ENCODE peak calls at places on chromosomes 11 and 22, in nine cellular contexts. One of them, this sample, is unnamed.

GRCh38 chr22:29855611-29856181 is 17.6 kb upstream of the ASCC2 start:
- DNase-seq in stimulated activated CD4-positive, alpha-beta T cell treated with anti-CD3 and anti-CD28 coated beads, TNF-alpha, amount 100 ng/mL, for 48 hours: no peak
- DNase-seq in NCI-H2107: no peak
- DNase-seq in memory B cell: no peak
- DNase-seq in D341Med: no peak
- DNase-seq in GM04504: no peak
- DNase-seq in T-helper 9 cell: no peak
- DNase-seq in fibroblast of lung: no peak
- DNase-seq in skeletal muscle cell: no peak
- DNase-seq in this sample: no peak

GRCh38 chr11:59957094-59957493 is 6.7 kb upstream of the OOSP4A start:
- DNase-seq in GM04504: no peak
- DNase-seq in T-helper 9 cell: no peak
- DNase-seq in skeletal muscle cell: no peak
- DNase-seq in D341Med: no peak
- DNase-seq in fibroblast of lung: peak
- DNase-seq in stimulated activated CD4-positive, alpha-beta T cell treated with anti-CD3 and anti-CD28 coated beads, TNF-alpha, amount 100 ng/mL, for 48 hours: no peak
- DNase-seq in NCI-H2107: no peak
- DNase-seq in memory B cell: no peak
- DNase-seq in this sample: no peak

GRCh38 chr11:64085915-64086262 is 50.2 kb downstream of the FLRT1 start:
- DNase-seq in NCI-H2107: no peak
- DNase-seq in fibroblast of lung: no peak
- DNase-seq in D341Med: no peak
- DNase-seq in T-helper 9 cell: no peak
- DNase-seq in memory B cell: no peak
- DNase-seq in GM04504: no peak
- DNase-seq in skeletal muscle cell: no peak
- DNase-seq in stimulated activated CD4-positive, alpha-beta T cell treated with anti-CD3 and anti-CD28 coated beads, TNF-alpha, amount 100 ng/mL, for 48 hours: no peak
- DNase-seq in this sample: no peak

GRCh38 chr22:47297261-47298016 is 535.0 kb downstream of the TBC1D22A start:
- DNase-seq in memory B cell: no peak
- DNase-seq in GM04504: no peak
- DNase-seq in D341Med: peak
- DNase-seq in stimulated activated CD4-positive, alpha-beta T cell treated with anti-CD3 and anti-CD28 coated beads, TNF-alpha, amount 100 ng/mL, for 48 hours: no peak
- DNase-seq in NCI-H2107: no peak
- DNase-seq in skeletal muscle cell: no peak
- DNase-seq in T-helper 9 cell: no peak
- DNase-seq in fibroblast of lung: no peak
- DNase-seq in this sample: no peak

GRCh38 chr22:50260801-50261614 is 475 bp downstream of the MAPK12 start:
- DNase-seq in T-helper 9 cell: no peak
- DNase-seq in stimulated activated CD4-positive, alpha-beta T cell treated with anti-CD3 and anti-CD28 coated beads, TNF-alpha, amount 100 ng/mL, for 48 hours: no peak
- DNase-seq in skeletal muscle cell: no peak
- DNase-seq in fibroblast of lung: peak
- DNase-seq in D341Med: peak
- DNase-seq in GM04504: no peak
- DNase-seq in memory B cell: no peak
- DNase-seq in NCI-H2107: no peak
- DNase-seq in this sample: peak

GRCh38 chr22:45496451-45496941 is 6.2 kb upstream of the FBLN1 start:
- DNase-seq in memory B cell: no peak
- DNase-seq in T-helper 9 cell: no peak
- DNase-seq in stimulated activated CD4-positive, alpha-beta T cell treated with anti-CD3 and anti-CD28 coated beads, TNF-alpha, amount 100 ng/mL, for 48 hours: no peak
- DNase-seq in D341Med: peak
- DNase-seq in GM04504: no peak
- DNase-seq in NCI-H2107: no peak
- DNase-seq in skeletal muscle cell: no peak
- DNase-seq in fibroblast of lung: peak
- DNase-seq in this sample: no peak

GRCh38 chr22:39675907-39676306 is 105.4 kb downstream of the CACNA1I start:
- DNase-seq in stimulated activated CD4-positive, alpha-beta T cell treated with anti-CD3 and anti-CD28 coated beads, TNF-alpha, amount 100 ng/mL, for 48 hours: no peak
- DNase-seq in fibroblast of lung: no peak
- DNase-seq in skeletal muscle cell: no peak
- DNase-seq in D341Med: no peak
- DNase-seq in memory B cell: no peak
- DNase-seq in GM04504: no peak
- DNase-seq in T-helper 9 cell: no peak
- DNase-seq in NCI-H2107: no peak
- DNase-seq in this sample: no peak

GRCh38 chr11:47987781-47988180 is 7.4 kb downstream of the PTPRJ start:
- DNase-seq in D341Med: no peak
- DNase-seq in skeletal muscle cell: no peak
- DNase-seq in stimulated activated CD4-positive, alpha-beta T cell treated with anti-CD3 and anti-CD28 coated beads, TNF-alpha, amount 100 ng/mL, for 48 hours: no peak
- DNase-seq in T-helper 9 cell: no peak
- DNase-seq in NCI-H2107: no peak
- DNase-seq in fibroblast of lung: no peak
- DNase-seq in memory B cell: no peak
- DNase-seq in GM04504: no peak
- DNase-seq in this sample: no peak

GRCh38 chr11:44673691-44674090 is 53.1 kb upstream of the TSPAN18 start:
- DNase-seq in skeletal muscle cell: no peak
- DNase-seq in T-helper 9 cell: no peak
- DNase-seq in NCI-H2107: no peak
- DNase-seq in GM04504: no peak
- DNase-seq in memory B cell: no peak
- DNase-seq in stimulated activated CD4-positive, alpha-beta T cell treated with anti-CD3 and anti-CD28 coated beads, TNF-alpha, amount 100 ng/mL, for 48 hours: no peak
- DNase-seq in D341Med: no peak
- DNase-seq in fibroblast of lung: no peak
- DNase-seq in this sample: no peak

GRCh38 chr11:95647805-95648379 is 141.7 kb downstream of the FAM76B start:
- DNase-seq in skeletal muscle cell: no peak
- DNase-seq in NCI-H2107: no peak
- DNase-seq in GM04504: no peak
- DNase-seq in T-helper 9 cell: no peak
- DNase-seq in fibroblast of lung: no peak
- DNase-seq in memory B cell: no peak
- DNase-seq in D341Med: no peak
- DNase-seq in stimulated activated CD4-positive, alpha-beta T cell treated with anti-CD3 and anti-CD28 coated beads, TNF-alpha, amount 100 ng/mL, for 48 hours: no peak
- DNase-seq in this sample: no peak

GRCh38 chr11:102830328-102830727 is 13.1 kb downstream of the MMP3 start:
- DNase-seq in GM04504: no peak
- DNase-seq in memory B cell: no peak
- DNase-seq in fibroblast of lung: peak
- DNase-seq in D341Med: no peak
- DNase-seq in stimulated activated CD4-positive, alpha-beta T cell treated with anti-CD3 and anti-CD28 coated beads, TNF-alpha, amount 100 ng/mL, for 48 hours: no peak
- DNase-seq in NCI-H2107: no peak
- DNase-seq in T-helper 9 cell: no peak
- DNase-seq in skeletal muscle cell: no peak
- DNase-seq in this sample: no peak

GRCh38 chr11:72038491-72038890 is 39.8 kb downstream of the IL18BP start:
- DNase-seq in fibroblast of lung: peak
- DNase-seq in stimulated activated CD4-positive, alpha-beta T cell treated with anti-CD3 and anti-CD28 coated beads, TNF-alpha, amount 100 ng/mL, for 48 hours: no peak
- DNase-seq in D341Med: no peak
- DNase-seq in NCI-H2107: no peak
- DNase-seq in skeletal muscle cell: peak
- DNase-seq in GM04504: peak
- DNase-seq in memory B cell: no peak
- DNase-seq in T-helper 9 cell: no peak
- DNase-seq in this sample: peak

GRCh38 chr11:26134481-26135355 is 197.2 kb upstream of the ANO3 start:
- DNase-seq in T-helper 9 cell: no peak
- DNase-seq in skeletal muscle cell: no peak
- DNase-seq in stimulated activated CD4-positive, alpha-beta T cell treated with anti-CD3 and anti-CD28 coated beads, TNF-alpha, amount 100 ng/mL, for 48 hours: no peak
- DNase-seq in memory B cell: no peak
- DNase-seq in GM04504: peak
- DNase-seq in D341Med: peak
- DNase-seq in fibroblast of lung: peak
- DNase-seq in NCI-H2107: no peak
- DNase-seq in this sample: peak

GRCh38 chr22:44544523-44545433 is 46.7 kb upstream of the RTL6 start:
- DNase-seq in stimulated activated CD4-positive, alpha-beta T cell treated with anti-CD3 and anti-CD28 coated beads, TNF-alpha, amount 100 ng/mL, for 48 hours: no peak
- DNase-seq in memory B cell: no peak
- DNase-seq in T-helper 9 cell: no peak
- DNase-seq in NCI-H2107: no peak
- DNase-seq in skeletal muscle cell: no peak
- DNase-seq in GM04504: no peak
- DNase-seq in fibroblast of lung: no peak
- DNase-seq in D341Med: no peak
- DNase-seq in this sample: no peak

GRCh38 chr11:117230981-117231636 is 764 bp downstream of the PCSK7 start:
- DNase-seq in D341Med: no peak
- DNase-seq in stimulated activated CD4-positive, alpha-beta T cell treated with anti-CD3 and anti-CD28 coated beads, TNF-alpha, amount 100 ng/mL, for 48 hours: no peak
- DNase-seq in NCI-H2107: no peak
- DNase-seq in memory B cell: no peak
- DNase-seq in skeletal muscle cell: no peak
- DNase-seq in GM04504: no peak
- DNase-seq in fibroblast of lung: no peak
- DNase-seq in T-helper 9 cell: no peak
- DNase-seq in this sample: no peak

GRCh38 chr11:22875869-22876473 is 15.7 kb upstream of the CCDC179 start:
- DNase-seq in D341Med: peak
- DNase-seq in T-helper 9 cell: peak
- DNase-seq in memory B cell: peak
- DNase-seq in GM04504: peak
- DNase-seq in fibroblast of lung: peak
- DNase-seq in stimulated activated CD4-positive, alpha-beta T cell treated with anti-CD3 and anti-CD28 coated beads, TNF-alpha, amount 100 ng/mL, for 48 hours: peak
- DNase-seq in NCI-H2107: peak
- DNase-seq in skeletal muscle cell: peak
- DNase-seq in this sample: peak

GRCh38 chr11:85040166-85040565 is 587.0 kb downstream of the DLG2 start:
- DNase-seq in GM04504: no peak
- DNase-seq in D341Med: no peak
- DNase-seq in skeletal muscle cell: no peak
- DNase-seq in fibroblast of lung: peak
- DNase-seq in T-helper 9 cell: no peak
- DNase-seq in NCI-H2107: no peak
- DNase-seq in stimulated activated CD4-positive, alpha-beta T cell treated with anti-CD3 and anti-CD28 coated beads, TNF-alpha, amount 100 ng/mL, for 48 hours: no peak
- DNase-seq in memory B cell: no peak
- DNase-seq in this sample: no peak

GRCh38 chr22:37077802-37078448 is 26.4 kb downstream of the KCTD17 start:
- DNase-seq in NCI-H2107: no peak
- DNase-seq in memory B cell: peak
- DNase-seq in GM04504: no peak
- DNase-seq in fibroblast of lung: peak
- DNase-seq in stimulated activated CD4-positive, alpha-beta T cell treated with anti-CD3 and anti-CD28 coated beads, TNF-alpha, amount 100 ng/mL, for 48 hours: peak
- DNase-seq in skeletal muscle cell: no peak
- DNase-seq in D341Med: peak
- DNase-seq in T-helper 9 cell: peak
- DNase-seq in this sample: peak

GRCh38 chr11:940496-941135 is 14.9 kb downstream of the AP2A2 start:
- DNase-seq in stimulated activated CD4-positive, alpha-beta T cell treated with anti-CD3 and anti-CD28 coated beads, TNF-alpha, amount 100 ng/mL, for 48 hours: no peak
- DNase-seq in D341Med: no peak
- DNase-seq in fibroblast of lung: no peak
- DNase-seq in skeletal muscle cell: no peak
- DNase-seq in GM04504: no peak
- DNase-seq in memory B cell: no peak
- DNase-seq in NCI-H2107: no peak
- DNase-seq in T-helper 9 cell: no peak
- DNase-seq in this sample: no peak

GRCh38 chr11:1202154-1202775 is 20.6 kb upstream of the MUC5B start:
- DNase-seq in GM04504: no peak
- DNase-seq in fibroblast of lung: no peak
- DNase-seq in memory B cell: no peak
- DNase-seq in D341Med: peak
- DNase-seq in T-helper 9 cell: no peak
- DNase-seq in NCI-H2107: no peak
- DNase-seq in stimulated activated CD4-positive, alpha-beta T cell treated with anti-CD3 and anti-CD28 coated beads, TNF-alpha, amount 100 ng/mL, for 48 hours: peak
- DNase-seq in skeletal muscle cell: no peak
- DNase-seq in this sample: peak

GRCh38 chr11:124801014-124801413 is 808 bp upstream of the MSANTD2 start:
- DNase-seq in D341Med: no peak
- DNase-seq in fibroblast of lung: peak
- DNase-seq in GM04504: no peak
- DNase-seq in stimulated activated CD4-positive, alpha-beta T cell treated with anti-CD3 and anti-CD28 coated beads, TNF-alpha, amount 100 ng/mL, for 48 hours: no peak
- DNase-seq in skeletal muscle cell: no peak
- DNase-seq in NCI-H2107: no peak
- DNase-seq in memory B cell: no peak
- DNase-seq in T-helper 9 cell: no peak
- DNase-seq in this sample: peak

GRCh38 chr11:73249304-73249703 is 22.8 kb upstream of the P2RY6 start:
- DNase-seq in NCI-H2107: no peak
- DNase-seq in fibroblast of lung: peak
- DNase-seq in memory B cell: no peak
- DNase-seq in skeletal muscle cell: no peak
- DNase-seq in GM04504: no peak
- DNase-seq in D341Med: no peak
- DNase-seq in stimulated activated CD4-positive, alpha-beta T cell treated with anti-CD3 and anti-CD28 coated beads, TNF-alpha, amount 100 ng/mL, for 48 hours: no peak
- DNase-seq in T-helper 9 cell: no peak
- DNase-seq in this sample: no peak

GRCh38 chr11:124473476-124473875 is 28.0 kb upstream of the OR8B8 start:
- DNase-seq in GM04504: no peak
- DNase-seq in NCI-H2107: no peak
- DNase-seq in stimulated activated CD4-positive, alpha-beta T cell treated with anti-CD3 and anti-CD28 coated beads, TNF-alpha, amount 100 ng/mL, for 48 hours: no peak
- DNase-seq in D341Med: no peak
- DNase-seq in T-helper 9 cell: no peak
- DNase-seq in skeletal muscle cell: no peak
- DNase-seq in memory B cell: no peak
- DNase-seq in fibroblast of lung: no peak
- DNase-seq in this sample: no peak

GRCh38 chr11:67416416-67417335 is 1.2 kb downstream of the CARNS1 start:
- DNase-seq in GM04504: no peak
- DNase-seq in D341Med: no peak
- DNase-seq in fibroblast of lung: no peak
- DNase-seq in skeletal muscle cell: no peak
- DNase-seq in stimulated activated CD4-positive, alpha-beta T cell treated with anti-CD3 and anti-CD28 coated beads, TNF-alpha, amount 100 ng/mL, for 48 hours: no peak
- DNase-seq in T-helper 9 cell: peak
- DNase-seq in NCI-H2107: no peak
- DNase-seq in memory B cell: no peak
- DNase-seq in this sample: no peak

GRCh38 chr11:131979364-131979763 is 608.9 kb downstream of the NTM start:
- DNase-seq in memory B cell: no peak
- DNase-seq in fibroblast of lung: no peak
- DNase-seq in skeletal muscle cell: no peak
- DNase-seq in T-helper 9 cell: no peak
- DNase-seq in GM04504: no peak
- DNase-seq in NCI-H2107: no peak
- DNase-seq in D341Med: no peak
- DNase-seq in stimulated activated CD4-positive, alpha-beta T cell treated with anti-CD3 and anti-CD28 coated beads, TNF-alpha, amount 100 ng/mL, for 48 hours: no peak
- DNase-seq in this sample: no peak

GRCh38 chr11:83666149-83666548 is 380.0 kb upstream of the CCDC90B start:
- DNase-seq in stimulated activated CD4-positive, alpha-beta T cell treated with anti-CD3 and anti-CD28 coated beads, TNF-alpha, amount 100 ng/mL, for 48 hours: no peak
- DNase-seq in memory B cell: no peak
- DNase-seq in T-helper 9 cell: no peak
- DNase-seq in fibroblast of lung: peak
- DNase-seq in D341Med: no peak
- DNase-seq in NCI-H2107: no peak
- DNase-seq in GM04504: no peak
- DNase-seq in skeletal muscle cell: no peak
- DNase-seq in this sample: no peak

GRCh38 chr11:84526250-84526649 is 1100.9 kb downstream of the DLG2 start:
- DNase-seq in stimulated activated CD4-positive, alpha-beta T cell treated with anti-CD3 and anti-CD28 coated beads, TNF-alpha, amount 100 ng/mL, for 48 hours: no peak
- DNase-seq in T-helper 9 cell: no peak
- DNase-seq in skeletal muscle cell: no peak
- DNase-seq in NCI-H2107: no peak
- DNase-seq in D341Med: no peak
- DNase-seq in memory B cell: no peak
- DNase-seq in GM04504: no peak
- DNase-seq in fibroblast of lung: no peak
- DNase-seq in this sample: no peak

GRCh38 chr11:102470257-102470656 is 17.7 kb upstream of the TMEM123 start:
- DNase-seq in T-helper 9 cell: peak
- DNase-seq in GM04504: no peak
- DNase-seq in fibroblast of lung: no peak
- DNase-seq in D341Med: no peak
- DNase-seq in skeletal muscle cell: no peak
- DNase-seq in memory B cell: no peak
- DNase-seq in NCI-H2107: no peak
- DNase-seq in stimulated activated CD4-positive, alpha-beta T cell treated with anti-CD3 and anti-CD28 coated beads, TNF-alpha, amount 100 ng/mL, for 48 hours: no peak
- DNase-seq in this sample: no peak

GRCh38 chr22:28989035-28989464 is 72.6 kb downstream of the C22orf31 start:
- DNase-seq in fibroblast of lung: peak
- DNase-seq in D341Med: no peak
- DNase-seq in stimulated activated CD4-positive, alpha-beta T cell treated with anti-CD3 and anti-CD28 coated beads, TNF-alpha, amount 100 ng/mL, for 48 hours: no peak
- DNase-seq in GM04504: no peak
- DNase-seq in skeletal muscle cell: no peak
- DNase-seq in memory B cell: no peak
- DNase-seq in T-helper 9 cell: no peak
- DNase-seq in NCI-H2107: no peak
- DNase-seq in this sample: no peak

GRCh38 chr11:1820463-1821325 is 14.1 kb upstream of the SYT8 start:
- DNase-seq in fibroblast of lung: peak
- DNase-seq in D341Med: no peak
- DNase-seq in memory B cell: no peak
- DNase-seq in skeletal muscle cell: no peak
- DNase-seq in T-helper 9 cell: no peak
- DNase-seq in stimulated activated CD4-positive, alpha-beta T cell treated with anti-CD3 and anti-CD28 coated beads, TNF-alpha, amount 100 ng/mL, for 48 hours: no peak
- DNase-seq in NCI-H2107: no peak
- DNase-seq in GM04504: no peak
- DNase-seq in this sample: peak

GRCh38 chr11:58796333-58797049 is 48.0 kb downstream of the GLYATL2 start:
- DNase-seq in T-helper 9 cell: no peak
- DNase-seq in skeletal muscle cell: no peak
- DNase-seq in fibroblast of lung: no peak
- DNase-seq in NCI-H2107: no peak
- DNase-seq in GM04504: no peak
- DNase-seq in stimulated activated CD4-positive, alpha-beta T cell treated with anti-CD3 and anti-CD28 coated beads, TNF-alpha, amount 100 ng/mL, for 48 hours: no peak
- DNase-seq in D341Med: no peak
- DNase-seq in memory B cell: no peak
- DNase-seq in this sample: no peak